ENCODE peak calls at places on chromosomes 13 and 19, in nine cellular contexts. I is A549, X is gastrocnemius medialis, F is lower leg skin, S is stomach, G is IMR-90, N is prostate gland, T is adrenal gland, U is erythroblast. M is an unnamed sample.

GRCh38 chr13:72141845-72142470 is 275.0 kb upstream of the DACH1 start:
- DNase-seq in I (no peak), X (no peak), F (no peak), S (no peak), G (no peak), N (peak), T (peak), U (no peak), M (no peak)

GRCh38 chr19:39941615-39942507 is 7.4 kb upstream of the FCGBP start:
- DNase-seq in I (no peak), X (no peak), F (peak), S (peak), G (peak), N (no peak), T (peak), U (no peak), M (no peak)

GRCh38 chr19:34124828-34125227 is 47.5 kb upstream of the LSM14A start:
- DNase-seq in I (no peak), X (no peak), F (no peak), S (no peak), G (no peak), N (no peak), T (no peak), U (no peak), M (no peak)

GRCh38 chr13:109954441-109954840 is 168.1 kb upstream of the IRS2 start:
- DNase-seq in I (no peak), X (no peak), F (no peak), S (no peak), G (no peak), N (no peak), T (no peak), U (no peak), M (no peak)

GRCh38 chr13:94009696-94010095 is 469.8 kb downstream of the DCT start:
- DNase-seq in I (no peak), X (no peak), F (no peak), S (no peak), G (peak), N (no peak), T (no peak), U (no peak), M (no peak)

GRCh38 chr13:106867249-106867648 is 299.3 kb upstream of the ARGLU1 start:
- DNase-seq in I (no peak), X (no peak), F (no peak), S (peak), G (no peak), N (no peak), T (no peak), U (no peak), M (no peak)

GRCh38 chr19:32865326-32865725 is 4.2 kb downstream of the SLC7A9 start:
- DNase-seq in I (no peak), X (no peak), F (no peak), S (no peak), G (no peak), N (no peak), T (no peak), U (no peak), M (no peak)

GRCh38 chr19:34651747-34652146 is 25.2 kb downstream of the SCGB2B2 start:
- DNase-seq in I (no peak), X (no peak), F (no peak), S (no peak), G (no peak), N (no peak), T (no peak), U (no peak), M (no peak)

GRCh38 chr13:113777311-113778260 is 18.6 kb downstream of the TMEM255B start:
- DNase-seq in I (no peak), X (no peak), F (no peak), S (no peak), G (peak), N (no peak), T (no peak), U (no peak), M (no peak)

DNA sequence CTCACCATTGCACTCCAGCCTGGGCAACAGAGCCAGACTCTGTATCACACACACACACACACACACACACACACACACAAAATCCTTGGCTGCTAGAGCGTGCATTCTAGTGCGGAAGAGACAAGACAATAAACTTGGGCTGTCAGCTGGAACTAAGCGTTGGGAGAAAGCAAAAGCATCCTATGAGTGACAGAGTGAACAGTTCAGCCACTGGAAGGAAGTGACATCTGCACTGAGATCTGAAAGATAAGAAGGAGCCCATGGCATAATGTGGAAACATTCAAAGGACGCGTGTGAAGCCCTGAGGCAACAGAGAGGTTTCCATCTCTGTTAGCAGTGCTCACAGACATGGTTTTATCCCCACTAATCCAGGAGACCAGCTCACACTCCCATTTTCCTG is 3.5 kb upstream of the SLC1A5 start:
- DNase-seq in I (no peak), X (no peak), F (no peak), S (no peak), G (no peak), N (no peak), T (no peak), U (no peak), M (no peak)
- TF ChIP-seq POLR2A in I (no peak), X (no peak), F (no peak), S (no peak), G (no peak), N (no peak), T (no peak), U (no peak), M (no peak)

DNA sequence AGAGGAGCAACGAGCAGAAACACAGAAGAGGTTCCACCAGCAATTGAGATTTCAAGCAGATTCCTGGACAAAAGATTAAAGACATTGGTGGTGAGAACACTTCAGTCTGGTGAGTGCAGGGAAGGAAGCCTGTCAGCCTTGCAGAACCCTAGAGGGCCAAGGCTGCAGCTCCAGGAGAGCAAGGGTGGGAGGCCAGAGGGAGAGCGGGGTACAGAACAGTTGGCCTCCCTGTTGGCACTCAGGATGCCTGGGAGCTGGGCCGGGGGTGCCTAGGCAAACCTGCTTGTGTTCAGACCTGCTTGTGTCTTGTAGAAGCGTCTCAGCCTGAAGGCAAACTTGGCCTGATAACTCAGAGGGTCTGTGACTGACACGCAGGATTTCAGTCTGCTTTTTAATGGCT is 5.1 kb upstream of the LIN7B start:
- DNase-seq in I (no peak), X (no peak), F (no peak), S (no peak), G (no peak), N (no peak), T (no peak), U (no peak), M (no peak)
- TF ChIP-seq POLR2A in I (no peak), X (no peak), F (no peak), S (no peak), G (no peak), N (no peak), T (no peak), U (no peak), M (no peak)

DNA sequence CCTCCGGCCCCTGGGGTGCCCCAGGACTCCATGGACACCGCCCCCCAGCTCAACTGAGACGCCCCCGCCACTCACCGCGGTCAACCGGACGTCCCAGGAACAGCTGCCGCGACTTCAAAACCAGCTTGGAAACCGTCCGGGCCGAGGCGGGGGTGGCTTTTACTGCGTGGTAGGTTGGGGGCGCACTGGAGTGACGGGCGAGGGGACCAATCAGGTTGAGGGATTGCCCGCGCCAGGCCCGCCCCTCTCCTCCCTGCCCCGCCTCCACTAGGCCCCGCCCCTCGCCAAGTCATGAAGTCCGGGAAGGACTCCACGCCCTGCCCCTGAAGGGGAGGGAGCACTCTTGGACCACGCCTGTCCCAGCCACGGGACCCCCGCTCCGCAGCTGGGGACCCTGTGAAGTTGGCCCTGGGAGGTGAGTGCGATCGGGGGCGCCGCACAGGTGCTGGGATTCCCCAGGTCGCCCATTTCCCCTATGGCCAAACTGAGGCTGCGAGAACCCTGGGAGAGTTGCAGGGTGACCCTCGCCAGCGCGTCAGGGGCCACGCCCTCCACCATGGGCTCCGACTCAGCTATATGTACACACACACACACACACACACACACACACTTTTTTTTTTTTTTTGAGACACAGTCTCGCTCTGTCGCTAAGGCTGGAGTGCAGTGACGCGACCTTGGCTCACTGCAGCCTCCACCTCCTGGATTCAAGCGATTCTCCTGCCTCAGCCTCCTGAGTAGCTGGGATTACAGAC is at the start of gene PLIN3:
- DNase-seq in I (peak), X (peak), F (peak), S (peak), G (peak), N (peak), T (peak), U (peak), M (peak)
- TF ChIP-seq POLR2A in I (peak), X (peak), F (no peak), S (no peak), G (no peak), N (peak), T (peak), U (no peak), M (peak)

DNA sequence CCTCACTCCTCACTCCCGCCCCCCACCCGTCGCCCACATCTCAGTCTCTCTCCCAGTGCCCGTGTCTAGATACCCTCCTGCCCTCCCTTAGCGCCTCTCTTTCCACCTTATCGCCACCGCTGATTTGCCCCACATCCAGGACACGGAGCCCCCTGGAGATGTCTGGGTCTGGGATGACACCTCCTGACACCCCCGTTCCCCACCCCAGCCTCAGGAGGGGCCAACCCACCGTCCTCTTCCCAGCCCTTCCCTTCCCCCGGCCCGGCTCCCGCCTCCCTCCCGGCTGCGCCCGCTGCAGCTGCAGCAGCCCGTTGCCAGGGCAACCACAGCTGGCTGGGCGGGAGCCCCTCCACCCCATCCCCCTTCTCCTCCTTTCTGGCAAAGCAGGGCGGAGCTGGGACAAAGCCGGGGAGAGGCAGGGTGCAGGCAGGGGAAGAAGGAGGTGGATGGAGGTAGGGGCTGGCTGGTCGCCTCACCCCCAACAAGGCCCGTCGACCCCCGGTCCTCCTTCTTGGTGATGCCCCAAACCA is 13.5 kb downstream of the DPF1 start:
- DNase-seq in I (no peak), X (peak), F (no peak), S (no peak), G (peak), N (no peak), T (no peak), U (no peak), M (no peak)
- TF ChIP-seq POLR2A in I (no peak), X (peak), F (no peak), S (no peak), G (no peak), N (no peak), T (no peak), U (no peak), M (no peak)

GRCh38 chr19:44747739-44748425 is 626 bp upstream of the BCL3 start:
- DNase-seq in I (peak), X (peak), F (peak), S (peak), G (peak), N (no peak), T (peak), U (no peak), M (no peak)

GRCh38 chr19:44749994-44750393 is 1.5 kb downstream of the BCL3 start:
- DNase-seq in I (no peak), X (no peak), F (no peak), S (no peak), G (no peak), N (no peak), T (no peak), U (no peak), M (no peak)

GRCh38 chr19:44749318-44749717 is 810 bp downstream of the BCL3 start:
- DNase-seq in I (no peak), X (no peak), F (no peak), S (no peak), G (no peak), N (no peak), T (no peak), U (no peak), M (no peak)

GRCh38 chr19:44746946-44747738 is 1.4 kb upstream of the BCL3 start:
- DNase-seq in I (peak), X (peak), F (peak), S (peak), G (peak), N (peak), T (peak), U (peak), M (peak)

DNA sequence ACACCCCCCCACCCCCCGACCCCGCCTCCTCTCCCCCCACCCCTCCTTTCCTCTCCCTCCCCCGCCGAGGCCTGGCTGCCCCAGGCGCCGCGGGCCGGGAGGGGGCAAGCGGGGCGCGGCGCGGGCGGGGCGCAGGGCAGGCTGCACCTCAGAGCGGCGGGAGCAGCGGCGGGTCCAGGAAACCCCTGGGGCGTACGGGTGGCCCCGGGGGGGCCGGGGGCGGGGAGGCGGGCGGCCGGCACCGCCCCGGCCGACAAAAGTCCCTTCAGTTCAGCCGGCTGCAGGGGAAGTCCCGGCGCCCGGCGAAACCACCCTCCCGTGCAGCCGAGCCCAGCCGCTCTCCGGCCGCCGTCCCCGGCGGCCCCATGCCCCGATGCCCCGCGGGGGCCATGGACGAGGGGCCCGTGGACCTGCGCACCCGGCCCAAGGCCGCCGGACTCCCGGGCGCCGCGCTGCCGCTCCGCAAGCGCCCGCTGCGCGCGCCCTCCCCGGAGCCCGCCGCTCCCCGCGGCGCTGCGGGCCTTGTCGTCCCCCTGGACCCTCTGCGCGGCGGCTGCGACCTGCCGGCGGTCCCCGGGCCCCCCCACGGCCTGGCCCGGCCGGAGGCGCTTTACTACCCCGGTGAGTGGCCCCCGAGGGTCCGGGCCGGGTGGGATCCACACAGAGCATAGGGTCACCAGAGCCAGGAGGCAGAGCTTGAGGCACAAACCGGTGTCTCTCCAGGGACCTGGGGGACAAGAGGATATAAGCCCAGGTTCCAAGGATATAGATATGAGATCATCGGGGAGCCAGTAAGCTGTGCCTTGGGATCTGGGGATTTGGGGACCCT is at the start of gene BCL3:
- DNase-seq in I (no peak), X (no peak), F (peak), S (peak), G (no peak), N (peak), T (peak), U (peak), M (no peak)
- TF ChIP-seq POLR2A in I (peak), X (peak), F (no peak), S (no peak), G (no peak), N (peak), T (peak), U (no peak), M (peak)